ENCODE peak calls at places on chromosomes 3 and 15, in seven cellular contexts. J is HCEC 1CT, K is HEK293T, L is choroid plexus epithelial cell, S is RPMI7951, F is esophagus squamous epithelium, V is Calu3. H is an unnamed sample.
A peak's percentile ranks its signal among the peaks of the same experiment; 100 is the strongest.

GRCh38 chr3:72155391-72156064 is 370.6 kb upstream of the PROK2 start:
- DNase-seq in K (no peak), S (peak; percentile 100), F (no peak), V (no peak), L (peak; percentile 78), J (peak; percentile 100), H (peak; percentile 56)

GRCh38 chr3:32888739-32889138 is 62.7 kb upstream of the CCR4 start:
- DNase-seq in L (no peak), V (no peak), S (no peak), K (no peak), J (no peak), F (no peak), H (no peak)

GRCh38 chr3:182902236-182902635 is 78.1 kb downstream of the DCUN1D1 start:
- DNase-seq in J (no peak), L (no peak), K (no peak), S (no peak), F (no peak), V (no peak), H (no peak)

GRCh38 chr3:11560746-11561145 is 83.0 kb downstream of the VGLL4 start:
- DNase-seq in J (no peak), K (no peak), L (peak; percentile 77), V (no peak), S (peak; percentile 36), F (no peak), H (no peak)

GRCh38 chr3:172040078-172040975 is 949 bp downstream of the FNDC3B start:
- DNase-seq in V (peak; percentile 93), S (peak; percentile 84), L (peak; percentile 90), F (no peak), K (peak; percentile 67), J (peak; percentile 79), H (peak; percentile 76)

GRCh38 chr3:42855219-42855546 is 20.5 kb downstream of the CYP8B1 start:
- DNase-seq in F (no peak), V (no peak), L (no peak), S (no peak), J (no peak), K (no peak), H (no peak)

GRCh38 chr15:98794754-98795153 is 146.4 kb downstream of the IGF1R start:
- DNase-seq in F (no peak), S (no peak), V (no peak), J (peak; percentile 44), L (peak; percentile 74), K (no peak), H (no peak)

GRCh38 chr15:77033417-77033728 is 37.5 kb downstream of the TSPAN3 start:
- DNase-seq in S (no peak), V (no peak), K (no peak), F (no peak), L (no peak), J (no peak), H (no peak)

GRCh38 chr3:106824856-106825255 is 552.4 kb upstream of the CCDC54 start:
- DNase-seq in K (peak; percentile 12), S (peak; percentile 79), J (peak; percentile 62), L (peak; percentile 73), V (peak; percentile 12), F (no peak), H (no peak)

GRCh38 chr3:100360757-100361496 is 26.4 kb downstream of the NIT2 start:
- DNase-seq in K (no peak), S (no peak), J (no peak), L (peak; percentile 15), F (no peak), V (no peak), H (no peak)

GRCh38 chr3:35666893-35667292 is 27.6 kb downstream of the ARPP21 start:
- DNase-seq in J (no peak), V (no peak), F (no peak), L (no peak), S (no peak), K (no peak), H (no peak)

GRCh38 chr3:191330309-191330712 is at the start of gene UTS2B:
- DNase-seq in L (peak; percentile 91), V (peak; percentile 62), S (peak; percentile 66), K (no peak), J (peak; percentile 75), F (no peak), H (peak; percentile 29)

GRCh38 chr3:117308756-117309155 is 599.2 kb downstream of the TUSC7 start:
- DNase-seq in L (no peak), S (no peak), J (no peak), F (no peak), K (no peak), V (no peak), H (no peak)

GRCh38 chr3:4466783-4467521 is at the start of gene SUMF1:
- DNase-seq in K (peak; percentile 88), S (peak; percentile 77), F (peak; percentile 15), J (peak; percentile 72), V (peak; percentile 80), L (peak; percentile 78), H (peak; percentile 85)

GRCh38 chr3:85148056-85148455 is 189.3 kb downstream of the CADM2 start:
- DNase-seq in F (no peak), J (no peak), K (no peak), L (no peak), V (peak; percentile 6), S (no peak), H (no peak)

GRCh38 chr3:71117572-71118247 is 465.8 kb downstream of the FOXP1 start:
- DNase-seq in L (no peak), S (peak; percentile 55), V (no peak), J (peak; percentile 67), F (no peak), K (no peak), H (no peak)

GRCh38 chr15:96428742-96429141 is 98.2 kb downstream of the NR2F2 start:
- DNase-seq in L (peak; percentile 93), V (no peak), J (peak; percentile 97), K (no peak), S (peak; percentile 85), F (no peak), H (peak; percentile 50)

GRCh38 chr3:139113231-139113749 is 68.6 kb upstream of the PRR23C start:
- DNase-seq in V (no peak), J (peak; percentile 12), S (peak; percentile 51), F (no peak), K (no peak), L (no peak), H (no peak)

GRCh38 chr3:36957862-36958686 is 13.2 kb upstream of the TRANK1 start:
- DNase-seq in K (no peak), F (no peak), V (no peak), L (peak; percentile 59), J (peak; percentile 75), S (peak; percentile 82), H (peak; percentile 56)

GRCh38 chr15:100919481-100920405 is 586 bp downstream of the LRRK1 start:
- DNase-seq in J (peak; percentile 51), K (no peak), L (peak; percentile 28), S (peak; percentile 46), V (peak; percentile 59), F (no peak), H (peak; percentile 61)

GRCh38 chr15:50767332-50767861 is 1.9 kb upstream of the SPPL2A start:
- DNase-seq in F (no peak), J (no peak), L (no peak), K (no peak), V (no peak), S (no peak), H (peak; percentile 24)

GRCh38 chr3:190361791-190362190 is 26.2 kb upstream of the CLDN16 start:
- DNase-seq in S (no peak), V (no peak), L (no peak), F (no peak), J (no peak), K (no peak), H (no peak)

GRCh38 chr3:189076459-189076858 is 95.3 kb upstream of the TPRG1 start:
- DNase-seq in L (no peak), K (no peak), V (no peak), F (no peak), J (no peak), S (no peak), H (no peak)

GRCh38 chr3:195226900-195227447 is 44.0 kb downstream of the XXYLT1 start:
- DNase-seq in V (no peak), S (peak; percentile 32), F (no peak), J (peak; percentile 14), L (peak; percentile 56), K (no peak), H (no peak)

GRCh38 chr15:99249270-99249817 is at the start of gene TTC23:
- DNase-seq in J (peak; percentile 93), V (peak; percentile 35), K (peak; percentile 68), S (peak; percentile 95), F (no peak), L (peak; percentile 91), H (peak; percentile 86)

GRCh38 chr3:18499256-18499655 is 74.1 kb upstream of the SATB1 start:
- DNase-seq in V (no peak), F (no peak), L (no peak), S (no peak), K (no peak), J (no peak), H (no peak)

GRCh38 chr3:38127611-38128302 is 9.2 kb downstream of the ACAA1 start:
- DNase-seq in L (no peak), K (no peak), J (no peak), V (no peak), F (no peak), S (no peak), H (no peak)

GRCh38 chr3:160400048-160400630 is 689 bp downstream of the SMC4 start:
- DNase-seq in F (no peak), J (peak; percentile 43), V (peak; percentile 47), S (peak; percentile 45), K (no peak), L (peak; percentile 74), H (no peak)

GRCh38 chr15:81529444-81529950 is 155.5 kb upstream of the TMC3 start:
- DNase-seq in L (no peak), K (no peak), S (no peak), F (no peak), J (no peak), V (no peak), H (no peak)

H was measured in A549.